ENCODE peak calls at places on chromosomes 16 and 17, in eight cellular contexts. T is AG08396; I is left colon; D is NCI-H1436; U is upper lobe of right lung; M is stimulated activated CD4-positive, alpha-beta T cell treated with anti-CD3 and anti-CD28 coated beads, Interleukin-15, amount 100 ng/mL, for 24 hours; R is NCI-H1092 treated with DMSO at 0.1 percent for 48 hours; P is NB4. Z is an unnamed sample.

GRCh38 chr16:47713225-47713595 is 252.1 kb downstream of the PHKB start:
- DNase-seq in D (no peak), U (no peak), P (peak; percentile 75), I (no peak), R (no peak), M (peak; percentile 13), T (peak; percentile 30), Z (no peak)

GRCh38 chr16:48168089-48168488 is 12.3 kb upstream of the ABCC12 start:
- DNase-seq in T (no peak), P (no peak), R (no peak), M (no peak), I (no peak), D (no peak), U (no peak), Z (no peak)

GRCh38 chr17:72514888-72515287 is 394.1 kb downstream of the SOX9 start:
- DNase-seq in I (no peak), P (no peak), D (no peak), R (peak; percentile 59), U (no peak), T (peak; percentile 62), M (no peak), Z (no peak)

GRCh38 chr16:19698480-19699465 is 19.3 kb downstream of the KNOP1 start:
- DNase-seq in R (peak; percentile 7), I (no peak), T (no peak), P (no peak), D (no peak), M (peak; percentile 27), U (no peak), Z (no peak)

GRCh38 chr16:10754941-10755340 is 11.3 kb downstream of the NUBP1 start:
- DNase-seq in R (no peak), D (no peak), T (peak; percentile 46), P (no peak), M (no peak), U (no peak), I (no peak), Z (no peak)

GRCh38 chr17:74592087-74592990 is at the start of gene CD300LD:
- DNase-seq in P (peak; percentile 59), T (no peak), U (no peak), I (no peak), M (no peak), R (no peak), D (no peak), Z (peak; percentile 23)

GRCh38 chr16:4888428-4889135 is 41.3 kb downstream of the UBN1 start:
- DNase-seq in M (no peak), P (no peak), U (no peak), T (no peak), I (no peak), D (no peak), R (no peak), Z (no peak)

GRCh38 chr16:65809627-65810026 is 556.9 kb upstream of the CDH5 start:
- DNase-seq in I (no peak), T (no peak), D (no peak), P (no peak), R (peak; percentile 9), U (no peak), M (no peak), Z (no peak)

GRCh38 chr17:28187931-28188330 is 131.1 kb upstream of the TMEM97 start:
- DNase-seq in U (no peak), R (no peak), T (no peak), M (no peak), P (no peak), I (no peak), D (no peak), Z (no peak)

GRCh38 chr16:11224096-11224893 is 31.7 kb downstream of the SOCS1 start:
- DNase-seq in T (no peak), P (peak; percentile 83), R (no peak), M (peak; percentile 82), U (peak; percentile 90), D (no peak), I (peak; percentile 81), Z (peak; percentile 73)

GRCh38 chr17:62974788-62975586 is 9.0 kb downstream of the TANC2 start:
- DNase-seq in P (no peak), I (no peak), T (no peak), U (no peak), D (no peak), M (no peak), R (no peak), Z (no peak)

GRCh38 chr17:65290616-65291015 is 153.4 kb downstream of the RGS9 start:
- DNase-seq in T (no peak), U (no peak), I (peak; percentile 92), R (no peak), P (no peak), M (no peak), D (no peak), Z (peak; percentile 89)

GRCh38 chr17:80859004-80859941 is 132.4 kb upstream of the CHMP6 start:
- DNase-seq in P (no peak), I (peak; percentile 58), D (no peak), U (no peak), R (peak; percentile 86), M (no peak), T (peak; percentile 90), Z (no peak)

GRCh38 chr16:85982563-85982939 is 83.6 kb downstream of the IRF8 start:
- DNase-seq in U (peak; percentile 88), I (peak; percentile 60), D (no peak), P (peak; percentile 99), R (no peak), T (no peak), M (no peak), Z (peak; percentile 63)

GRCh38 chr16:25012525-25012991 is 2.6 kb downstream of the ARHGAP17 start:
- DNase-seq in M (no peak), P (peak; percentile 35), I (peak; percentile 56), T (peak; percentile 73), R (no peak), D (no peak), U (no peak), Z (no peak)

GRCh38 chr17:53749178-53749577 is 73.5 kb upstream of the KIF2B start:
- DNase-seq in M (no peak), P (peak; percentile 1), R (no peak), D (no peak), T (peak; percentile 5), U (no peak), I (no peak), Z (no peak)